ENCODE peak calls at places on chromosomes 4 and X, in six cellular contexts. U is lower leg skin, D is GM12865, Z is trophoblast cell, P is cardiac fibroblast, C is ovary. K is an unnamed sample.

GRCh38 chr4:38132140-38132673 is 172.0 kb downstream of the PTTG2 start:
- DNase-seq in U (peak), D (peak), Z (peak), P (peak), C (peak), K (peak)

GRCh38 chr4:129117705-129118104 is 21.8 kb downstream of the C4orf33 start:
- DNase-seq in U (no peak), D (no peak), Z (no peak), P (no peak), C (no peak), K (no peak)

GRCh38 chr4:41693629-41694028 is 54.9 kb downstream of the PHOX2B start:
- DNase-seq in U (no peak), D (peak), Z (peak), P (peak), C (no peak), K (peak)

GRCh38 chr4:187739771-187740170 is 255.8 kb upstream of the ZFP42 start:
- DNase-seq in U (no peak), D (no peak), Z (no peak), P (no peak), C (no peak), K (no peak)

GRCh38 chr4:120964596-120964995 is 42.1 kb upstream of the PRDM5 start:
- DNase-seq in U (no peak), D (no peak), Z (no peak), P (no peak), C (no peak), K (no peak)

GRCh38 chr4:9685692-9686091 is 95.7 kb upstream of the DRD5 start:
- DNase-seq in U (no peak), D (no peak), Z (no peak), P (no peak), C (no peak), K (no peak)

GRCh38 chr4:139014391-139015268 is 951 bp upstream of the NOCT start:
- DNase-seq in U (peak), D (peak), Z (peak), P (peak), C (no peak), K (peak)

GRCh38 chr4:143587703-143588102 is 74.2 kb downstream of the SMARCA5 start:
- DNase-seq in U (no peak), D (peak), Z (no peak), P (peak), C (no peak), K (no peak)

GRCh38 chr4:1976416-1977352 is 32.1 kb downstream of the NELFA start:
- DNase-seq in U (no peak), D (no peak), Z (no peak), P (no peak), C (no peak), K (no peak)

GRCh38 chr4:139794158-139794954 is 128.7 kb downstream of the MGST2 start:
- DNase-seq in U (peak), D (no peak), Z (no peak), P (peak), C (no peak), K (peak)

GRCh38 chr4:33696586-33696985 is 2547.7 kb downstream of the ARAP2 start:
- DNase-seq in U (no peak), D (no peak), Z (no peak), P (peak), C (no peak), K (peak)

GRCh38 chr4:68267433-68267944 is 22.0 kb upstream of the TMPRSS11B start:
- DNase-seq in U (no peak), D (no peak), Z (no peak), P (peak), C (no peak), K (peak)

GRCh38 chrX:69297521-69297920 is 132.3 kb upstream of the PJA1 start:
- DNase-seq in U (no peak), D (no peak), Z (no peak), P (no peak), C (no peak), K (no peak)

GRCh38 chr4:169249214-169249973 is 21.4 kb downstream of the SH3RF1 start:
- DNase-seq in U (no peak), D (no peak), Z (no peak), P (peak), C (no peak), K (no peak)

GRCh38 chr4:163694385-163694784 is 199.9 kb downstream of the TMA16 start:
- DNase-seq in U (no peak), D (no peak), Z (peak), P (no peak), C (no peak), K (peak)

GRCh38 chr4:7868892-7869471 is 70.7 kb downstream of the AFAP1 start:
- DNase-seq in U (no peak), D (no peak), Z (no peak), P (no peak), C (no peak), K (no peak)

GRCh38 chrX:20988118-20988517 is 386.1 kb upstream of the CNKSR2 start:
- DNase-seq in U (no peak), D (no peak), Z (no peak), P (no peak), C (no peak), K (no peak)

GRCh38 chr4:75345436-75345835 is 168.8 kb downstream of the RCHY1 start:
- DNase-seq in U (no peak), D (no peak), Z (no peak), P (peak), C (no peak), K (no peak)
- H3K4me3 ChIP-seq in U (no peak), D (no peak), Z (no peak), P (no peak), C (no peak), K (no peak)

DNA sequence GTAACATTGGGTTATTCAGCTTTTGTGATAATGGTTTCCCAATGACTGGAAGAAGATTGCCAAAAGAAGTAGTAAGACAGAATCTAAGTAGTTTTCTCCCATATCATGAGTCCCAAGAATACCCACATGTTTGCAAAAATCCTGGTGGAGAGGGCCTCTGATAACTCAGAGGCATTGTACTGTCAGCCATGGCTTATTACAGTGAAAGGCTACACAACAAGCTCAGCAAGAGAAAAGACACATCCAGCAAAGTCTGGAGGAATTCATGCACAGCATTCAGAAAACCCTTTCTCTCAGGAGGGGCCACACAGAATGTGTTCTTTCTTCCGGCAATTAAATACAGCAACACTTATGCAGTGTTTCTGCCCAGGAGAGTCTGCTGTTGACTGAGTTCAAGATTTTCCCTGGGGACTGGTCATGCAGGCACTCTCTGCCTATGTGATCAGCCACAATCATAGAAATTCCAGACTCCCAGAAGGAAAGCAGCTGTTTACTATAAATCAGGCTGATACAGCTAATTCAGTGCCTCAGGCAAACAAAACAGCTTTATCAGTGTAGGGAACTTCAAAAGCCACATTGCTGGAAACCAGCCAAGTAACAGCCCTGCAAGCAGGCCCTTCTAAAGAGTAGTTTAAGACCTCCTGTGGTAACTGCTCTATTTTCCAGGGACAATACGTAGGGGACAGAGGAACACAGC is 937.1 kb downstream of the CCSER1 start:
- DNase-seq in U (no peak), D (no peak), Z (peak), P (peak), C (no peak), K (peak)
- H3K4me3 ChIP-seq in U (no peak), D (no peak), Z (no peak), P (no peak), C (no peak), K (no peak)

DNA sequence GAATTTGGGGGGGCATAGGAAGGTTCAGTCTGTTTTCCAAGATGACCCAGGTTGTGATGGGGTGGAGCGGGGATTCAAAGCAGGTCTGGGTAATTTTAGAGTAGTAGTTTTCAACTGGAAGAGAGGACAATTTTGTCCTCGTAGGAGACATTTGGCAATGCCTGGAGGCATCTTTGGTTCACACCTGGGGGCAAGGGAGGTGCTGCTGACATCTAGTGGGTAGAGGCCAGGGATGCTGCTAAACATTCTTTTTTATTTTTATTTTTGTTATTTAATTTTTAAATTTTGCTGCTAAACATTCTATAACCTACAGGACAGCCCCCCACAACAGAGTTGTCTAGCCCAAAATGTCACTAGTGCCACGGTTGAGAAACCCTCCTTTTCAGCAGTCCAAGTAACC is 1.9 kb downstream of the RAB9A start:
- DNase-seq in U (no peak), D (peak), Z (peak), P (no peak), C (no peak), K (no peak)
- H3K4me3 ChIP-seq in U (no peak), D (peak), Z (no peak), P (peak), C (peak), K (peak)

GRCh38 chr4:151665022-151665421 is 95.8 kb downstream of the GATB start:
- DNase-seq in U (no peak), D (no peak), Z (no peak), P (no peak), C (no peak), K (no peak)
- H3K4me3 ChIP-seq in U (no peak), D (no peak), Z (no peak), P (no peak), C (no peak), K (no peak)

GRCh38 chrX:153688900-153689590 is 1.3 kb downstream of the SLC6A8 start:
- DNase-seq in U (no peak), D (no peak), Z (no peak), P (peak), C (peak), K (peak)
- H3K4me3 ChIP-seq in U (no peak), D (no peak), Z (peak), P (peak), C (peak), K (peak)